ENCODE peak calls at places on chromosomes 11 and 22, in six cellular contexts. R, I, G, Z, B and O are unnamed samples. For H3K27me3, the result is how much of the 10 kb centered on the place peaks cover.

GRCh38 chr22:19776433-19777031 is 16.0 kb downstream of the TBX1 start:
- ATAC-seq in R (no peak), I (peak), G (peak), Z (no peak), B (peak), O (no peak)

GRCh38 chr11:31598454-31598853 is 88.9 kb downstream of the ELP4 start:
- ATAC-seq in R (no peak), I (no peak), G (no peak), Z (no peak), B (no peak), O (no peak)

GRCh38 chr11:35066783-35067476 is 72.0 kb upstream of the CD44 start:
- ATAC-seq in R (no peak), I (no peak), G (no peak), Z (no peak), B (peak), O (no peak)

GRCh38 chr22:47172771-47173534 is 410.5 kb downstream of the TBC1D22A start:
- ATAC-seq in R (no peak), I (no peak), G (no peak), Z (no peak), B (no peak), O (no peak)

GRCh38 chr22:19962909-19963806 is 21.5 kb upstream of the TXNRD2 start:
- ATAC-seq in R (peak), I (peak), G (no peak), Z (peak), B (no peak), O (no peak)

GRCh38 chr11:82902086-82902485 is 550 bp downstream of the DDIAS start:
- ATAC-seq in R (no peak), I (no peak), G (no peak), Z (no peak), B (no peak), O (no peak)

GRCh38 chr22:46795845-46796565 is 33.6 kb downstream of the TBC1D22A start:
- ATAC-seq in R (no peak), I (no peak), G (no peak), Z (no peak), B (no peak), O (no peak)

GRCh38 chr11:68845351-68846002 is 3.8 kb upstream of the CPT1A start:
- ATAC-seq in R (no peak), I (no peak), G (no peak), Z (no peak), B (no peak), O (peak)

GRCh38 chr11:10641314-10642206 is 52.0 kb downstream of the IRAG1 start:
- ATAC-seq in R (no peak), I (no peak), G (peak), Z (no peak), B (peak), O (no peak)

GRCh38 chr11:11243258-11243789 is 109.7 kb downstream of the CSNK2A3 start:
- ATAC-seq in R (no peak), I (peak), G (no peak), Z (peak), B (no peak), O (peak)

GRCh38 chr11:121248496-121248895 is 44.1 kb upstream of the SC5D start:
- ATAC-seq in R (no peak), I (peak), G (no peak), Z (no peak), B (no peak), O (no peak)

GRCh38 chr11:35852056-35852455 is 91.8 kb upstream of the LDLRAD3 start:
- ATAC-seq in R (no peak), I (no peak), G (no peak), Z (no peak), B (no peak), O (peak)

GRCh38 chr11:47433991-47434786 is 8.0 kb upstream of the PSMC3 start:
- ATAC-seq in R (no peak), I (peak), G (no peak), Z (no peak), B (no peak), O (peak)

GRCh38 chr11:134034496-134035381 is 34.1 kb upstream of the JAM3 start:
- ATAC-seq in R (no peak), I (peak), G (no peak), Z (no peak), B (no peak), O (no peak)

GRCh38 chr11:42048141-42048540 is 588.7 kb upstream of the LRRC4C start:
- ATAC-seq in R (no peak), I (no peak), G (no peak), Z (no peak), B (no peak), O (no peak)

GRCh38 chr11:124646148-124646547 is 23.5 kb downstream of the TBRG1 start:
- ATAC-seq in R (no peak), I (no peak), G (no peak), Z (no peak), B (peak), O (no peak)

GRCh38 chr11:124643605-124644425 is 21.2 kb downstream of the TBRG1 start:
- ATAC-seq in R (no peak), I (peak), G (peak), Z (no peak), B (no peak), O (peak)

GRCh38 chr11:124642628-124643027 is 20.0 kb downstream of the TBRG1 start:
- ATAC-seq in R (no peak), I (no peak), G (no peak), Z (no peak), B (no peak), O (no peak)

GRCh38 chr11:124643042-124643604 is 20.5 kb downstream of the TBRG1 start:
- ATAC-seq in R (no peak), I (no peak), G (no peak), Z (no peak), B (no peak), O (no peak)

GRCh38 chr11:124644426-124645280 is 22.0 kb downstream of the TBRG1 start:
- ATAC-seq in R (peak), I (peak), G (peak), Z (peak), B (peak), O (peak)
- TF ChIP-seq POLR2AphosphoS5 in R (no peak), I (no peak), G (no peak), Z (no peak), B (no peak), O (no peak)

GRCh38 chr22:24819487-24819886 is 13.5 kb downstream of the SGSM1 start:
- ATAC-seq in R (no peak), I (no peak), G (no peak), Z (no peak), B (no peak), O (no peak)

GRCh38 chr22:24813861-24814770 is 8.1 kb downstream of the SGSM1 start:
- ATAC-seq in R (no peak), I (no peak), G (no peak), Z (no peak), B (no peak), O (no peak)

GRCh38 chr22:24819941-24820461 is 14.0 kb downstream of the SGSM1 start:
- ATAC-seq in R (peak), I (no peak), G (no peak), Z (no peak), B (no peak), O (peak)

GRCh38 chr22:24812950-24813349 is 6.9 kb downstream of the SGSM1 start:
- ATAC-seq in R (no peak), I (no peak), G (no peak), Z (no peak), B (no peak), O (no peak)

GRCh38 chr22:24816841-24817240 is 10.8 kb downstream of the SGSM1 start:
- ATAC-seq in R (no peak), I (no peak), G (no peak), Z (peak), B (no peak), O (peak)
- H3K27me3 ChIP-seq in R (under half), I (under half), G (under half), Z (under half), B (under half), O (under half)

GRCh38 chr22:28791841-28792490 is 8.4 kb downstream of the XBP1 start:
- ATAC-seq in R (no peak), I (peak), G (no peak), Z (no peak), B (peak), O (no peak)
- H3K27ac ChIP-seq in R (no peak), I (no peak), G (no peak), Z (peak), B (peak), O (no peak)

GRCh38 chr11:17077520-17078401 is at the start of gene RPS13:
- ATAC-seq in R (peak), I (peak), G (peak), Z (peak), B (peak), O (peak)

GRCh38 chr11:17075506-17075905 is 2.0 kb downstream of the RPS13 start:
- ATAC-seq in R (no peak), I (no peak), G (no peak), Z (no peak), B (no peak), O (no peak)

GRCh38 chr11:17077240-17077519 is 287 bp downstream of the RPS13 start:
- ATAC-seq in R (peak), I (peak), G (peak), Z (peak), B (peak), O (peak)

GRCh38 chr11:17073370-17074027 is 4.0 kb downstream of the RPS13 start:
- ATAC-seq in R (no peak), I (no peak), G (no peak), Z (no peak), B (no peak), O (no peak)

GRCh38 chr11:17076517-17077239 is 789 bp downstream of the RPS13 start:
- ATAC-seq in R (no peak), I (no peak), G (peak), Z (no peak), B (no peak), O (no peak)
- TF ChIP-seq POLR2AphosphoS5 in R (no peak), I (no peak), G (no peak), Z (no peak), B (no peak), O (no peak)